ENCODE peak calls at places on chromosomes 4 and X, in five cellular contexts. D is anterior cingulate cortex, Y is RPMI7951, J is neuronal stem cell, K is BJ. I is an unnamed sample.

GRCh38 chr4:10456270-10457254 is 664 bp downstream of the ZNF518B start:
- DNase-seq in D (no peak), Y (peak; percentile 51), J (no peak), K (no peak), I (peak; percentile 56)

GRCh38 chrX:31166832-31167231 is 95.0 kb upstream of the FTHL17 start:
- DNase-seq in D (no peak), Y (no peak), J (no peak), K (no peak), I (no peak)

GRCh38 chr4:45350438-45350837 is 624.1 kb upstream of the GNPDA2 start:
- DNase-seq in D (no peak), Y (peak; percentile 54), J (no peak), K (no peak), I (no peak)

GRCh38 chr4:150447356-150447755 is 134.6 kb upstream of the MAB21L2 start:
- DNase-seq in D (no peak), Y (no peak), J (no peak), K (no peak), I (no peak)

GRCh38 chr4:123398803-123399637 is 2.4 kb downstream of the SPRY1 start:
- DNase-seq in D (peak; percentile 58), Y (peak; percentile 65), J (peak; percentile 48), K (no peak), I (peak; percentile 35)

GRCh38 chr4:151408380-151408629 is 671 bp upstream of the FHIP1A start:
- DNase-seq in D (no peak), Y (no peak), J (no peak), K (no peak), I (no peak)

GRCh38 chr4:54100607-54101189 is 735 bp downstream of the GSX2 start:
- DNase-seq in D (no peak), Y (no peak), J (no peak), K (no peak), I (peak; percentile 12)

GRCh38 chr4:113316879-113317278 is 267.4 kb downstream of the ANK2 start:
- DNase-seq in D (no peak), Y (no peak), J (no peak), K (no peak), I (peak; percentile 18)

GRCh38 chr4:1200425-1201035 is 28.1 kb upstream of the SPON2 start:
- DNase-seq in D (no peak), Y (peak; percentile 81), J (no peak), K (peak; percentile 48), I (no peak)